ENCODE peak calls at places on chromosome 1, in seven cellular contexts. One of them, this sample, is unnamed.

GRCh38 chr1:6603424-6603850 is 768 bp upstream of the KLHL21 start:
- DNase-seq in mesothelial cell of epicardium: peak; percentile 61
- DNase-seq in activated naive CD8-positive, alpha-beta T cell treated with anti-CD3 and anti-CD28 coated beads for 36 hours: peak; percentile 76
- DNase-seq in CD4-positive, alpha-beta T cell: peak; percentile 52
- DNase-seq in T-helper 2 cell: peak; percentile 76
- DNase-seq in EL: peak; percentile 75
- DNase-seq in AML-193: peak; percentile 52
- DNase-seq in this sample: peak; percentile 81

GRCh38 chr1:176639136-176639535 is 176.2 kb downstream of the PAPPA2 start:
- DNase-seq in mesothelial cell of epicardium: no peak
- DNase-seq in activated naive CD8-positive, alpha-beta T cell treated with anti-CD3 and anti-CD28 coated beads for 36 hours: no peak
- DNase-seq in CD4-positive, alpha-beta T cell: no peak
- DNase-seq in T-helper 2 cell: no peak
- DNase-seq in EL: no peak
- DNase-seq in AML-193: no peak
- DNase-seq in this sample: no peak

GRCh38 chr1:180966310-180966709 is 53.6 kb downstream of the KIAA1614 start:
- DNase-seq in mesothelial cell of epicardium: no peak
- DNase-seq in activated naive CD8-positive, alpha-beta T cell treated with anti-CD3 and anti-CD28 coated beads for 36 hours: no peak
- DNase-seq in CD4-positive, alpha-beta T cell: no peak
- DNase-seq in T-helper 2 cell: no peak
- DNase-seq in EL: no peak
- DNase-seq in AML-193: no peak
- DNase-seq in this sample: no peak

GRCh38 chr1:107326823-107327445 is 186.1 kb downstream of the NTNG1 start:
- DNase-seq in mesothelial cell of epicardium: no peak
- DNase-seq in activated naive CD8-positive, alpha-beta T cell treated with anti-CD3 and anti-CD28 coated beads for 36 hours: no peak
- DNase-seq in CD4-positive, alpha-beta T cell: no peak
- DNase-seq in T-helper 2 cell: no peak
- DNase-seq in EL: peak; percentile 0
- DNase-seq in AML-193: no peak
- DNase-seq in this sample: no peak

GRCh38 chr1:172484252-172484651 is 40.4 kb upstream of the PIGC start:
- DNase-seq in mesothelial cell of epicardium: no peak
- DNase-seq in activated naive CD8-positive, alpha-beta T cell treated with anti-CD3 and anti-CD28 coated beads for 36 hours: no peak
- DNase-seq in CD4-positive, alpha-beta T cell: no peak
- DNase-seq in T-helper 2 cell: no peak
- DNase-seq in EL: no peak
- DNase-seq in AML-193: no peak
- DNase-seq in this sample: no peak

GRCh38 chr1:246317291-246317690 is 189.8 kb downstream of the SMYD3 start:
- DNase-seq in mesothelial cell of epicardium: no peak
- DNase-seq in activated naive CD8-positive, alpha-beta T cell treated with anti-CD3 and anti-CD28 coated beads for 36 hours: no peak
- DNase-seq in CD4-positive, alpha-beta T cell: no peak
- DNase-seq in T-helper 2 cell: no peak
- DNase-seq in EL: no peak
- DNase-seq in AML-193: no peak
- DNase-seq in this sample: no peak

GRCh38 chr1:110068646-110069301 is 1.7 kb downstream of the ALX3 start:
- DNase-seq in mesothelial cell of epicardium: peak; percentile 51
- DNase-seq in activated naive CD8-positive, alpha-beta T cell treated with anti-CD3 and anti-CD28 coated beads for 36 hours: peak; percentile 24
- DNase-seq in CD4-positive, alpha-beta T cell: no peak
- DNase-seq in T-helper 2 cell: peak; percentile 34
- DNase-seq in EL: no peak
- DNase-seq in AML-193: no peak
- DNase-seq in this sample: no peak

GRCh38 chr1:2194319-2194897 is at the start of gene FAAP20:
- DNase-seq in mesothelial cell of epicardium: no peak
- DNase-seq in activated naive CD8-positive, alpha-beta T cell treated with anti-CD3 and anti-CD28 coated beads for 36 hours: peak; percentile 75
- DNase-seq in CD4-positive, alpha-beta T cell: no peak
- DNase-seq in T-helper 2 cell: no peak
- DNase-seq in EL: peak; percentile 74
- DNase-seq in AML-193: peak; percentile 59
- DNase-seq in this sample: peak; percentile 24

GRCh38 chr1:19704247-19705113 is 39.8 kb downstream of the HTR6 start:
- DNase-seq in mesothelial cell of epicardium: peak; percentile 85
- DNase-seq in activated naive CD8-positive, alpha-beta T cell treated with anti-CD3 and anti-CD28 coated beads for 36 hours: peak; percentile 43
- DNase-seq in CD4-positive, alpha-beta T cell: peak; percentile 63
- DNase-seq in T-helper 2 cell: peak; percentile 55
- DNase-seq in EL: peak; percentile 67
- DNase-seq in AML-193: no peak
- DNase-seq in this sample: peak; percentile 30

GRCh38 chr1:22139066-22139594 is 3.8 kb downstream of the WNT4 start:
- DNase-seq in mesothelial cell of epicardium: no peak
- DNase-seq in activated naive CD8-positive, alpha-beta T cell treated with anti-CD3 and anti-CD28 coated beads for 36 hours: no peak
- DNase-seq in CD4-positive, alpha-beta T cell: no peak
- DNase-seq in T-helper 2 cell: no peak
- DNase-seq in EL: no peak
- DNase-seq in AML-193: no peak
- DNase-seq in this sample: no peak

GRCh38 chr1:103917771-103918170 is 168.1 kb downstream of the AMY1C start:
- DNase-seq in mesothelial cell of epicardium: no peak
- DNase-seq in activated naive CD8-positive, alpha-beta T cell treated with anti-CD3 and anti-CD28 coated beads for 36 hours: no peak
- DNase-seq in CD4-positive, alpha-beta T cell: no peak
- DNase-seq in T-helper 2 cell: no peak
- DNase-seq in EL: no peak
- DNase-seq in AML-193: no peak
- DNase-seq in this sample: no peak

GRCh38 chr1:160681067-160681890 is 30.3 kb downstream of the CD48 start:
- DNase-seq in mesothelial cell of epicardium: peak; percentile 67
- DNase-seq in activated naive CD8-positive, alpha-beta T cell treated with anti-CD3 and anti-CD28 coated beads for 36 hours: peak; percentile 83
- DNase-seq in CD4-positive, alpha-beta T cell: peak; percentile 91
- DNase-seq in T-helper 2 cell: peak; percentile 91
- DNase-seq in EL: peak; percentile 58
- DNase-seq in AML-193: peak; percentile 89
- DNase-seq in this sample: peak; percentile 93

GRCh38 chr1:232752365-232752764 is 52.9 kb upstream of the MAP10 start:
- DNase-seq in mesothelial cell of epicardium: no peak
- DNase-seq in activated naive CD8-positive, alpha-beta T cell treated with anti-CD3 and anti-CD28 coated beads for 36 hours: no peak
- DNase-seq in CD4-positive, alpha-beta T cell: no peak
- DNase-seq in T-helper 2 cell: no peak
- DNase-seq in EL: no peak
- DNase-seq in AML-193: no peak
- DNase-seq in this sample: no peak

GRCh38 chr1:115469703-115470476 is 131.8 kb upstream of the NGF start:
- DNase-seq in mesothelial cell of epicardium: peak; percentile 56
- DNase-seq in activated naive CD8-positive, alpha-beta T cell treated with anti-CD3 and anti-CD28 coated beads for 36 hours: peak; percentile 22
- DNase-seq in CD4-positive, alpha-beta T cell: peak; percentile 3
- DNase-seq in T-helper 2 cell: no peak
- DNase-seq in EL: peak; percentile 90
- DNase-seq in AML-193: peak; percentile 0
- DNase-seq in this sample: peak; percentile 5

GRCh38 chr1:25540750-25541350 is 2.6 kb upstream of the LDLRAP1 start:
- DNase-seq in mesothelial cell of epicardium: no peak
- DNase-seq in activated naive CD8-positive, alpha-beta T cell treated with anti-CD3 and anti-CD28 coated beads for 36 hours: no peak
- DNase-seq in CD4-positive, alpha-beta T cell: no peak
- DNase-seq in T-helper 2 cell: no peak
- DNase-seq in EL: no peak
- DNase-seq in AML-193: no peak
- DNase-seq in this sample: no peak

GRCh38 chr1:6126028-6126427 is 54.1 kb downstream of the CHD5 start:
- DNase-seq in mesothelial cell of epicardium: no peak
- DNase-seq in activated naive CD8-positive, alpha-beta T cell treated with anti-CD3 and anti-CD28 coated beads for 36 hours: no peak
- DNase-seq in CD4-positive, alpha-beta T cell: no peak
- DNase-seq in T-helper 2 cell: no peak
- DNase-seq in EL: no peak
- DNase-seq in AML-193: no peak
- DNase-seq in this sample: no peak